ENCODE peak calls at places on chromosomes 11 and 22, in six cellular contexts. X is fibroblast of mammary gland; C is naive thymus-derived CD8-positive, alpha-beta T cell; G is nucleus accumbens; I is effector CD4-positive, alpha-beta T cell; Z is iris pigment epithelial cell. Q is an unnamed sample.

GRCh38 chr22:22865311-22866072 is 22.1 kb upstream of the IGLL5 start:
- DNase-seq in X (no peak), C (peak; percentile 36), G (no peak), I (no peak), Z (no peak), Q (peak; percentile 4)

GRCh38 chr11:88629496-88629895 is 292.0 kb upstream of the CTSC start:
- DNase-seq in X (no peak), C (no peak), G (no peak), I (no peak), Z (no peak), Q (no peak)

GRCh38 chr22:17085277-17086091 is 684 bp downstream of the IL17RA start:
- DNase-seq in X (no peak), C (peak; percentile 27), G (no peak), I (no peak), Z (peak; percentile 24), Q (peak; percentile 11)

GRCh38 chr11:76436020-76436419 is 8.8 kb upstream of the EMSY start:
- DNase-seq in X (no peak), C (no peak), G (no peak), I (no peak), Z (peak; percentile 22), Q (no peak)

GRCh38 chr11:64447717-64448598 is 89.0 kb downstream of the RPS6KA4 start:
- DNase-seq in X (no peak), C (no peak), G (peak; percentile 20), I (no peak), Z (peak; percentile 20), Q (peak; percentile 9)

GRCh38 chr11:27215471-27216267 is 147.3 kb downstream of the CCDC34 start:
- DNase-seq in X (no peak), C (no peak), G (no peak), I (no peak), Z (no peak), Q (no peak)

GRCh38 chr11:30760341-30760740 is 174.2 kb upstream of the MPPED2 start:
- DNase-seq in X (no peak), C (no peak), G (no peak), I (no peak), Z (no peak), Q (no peak)

GRCh38 chr22:20110359-20110985 is 5.4 kb upstream of the RANBP1 start:
- DNase-seq in X (no peak), C (no peak), G (no peak), I (no peak), Z (no peak), Q (no peak)

GRCh38 chr11:83641511-83641910 is 355.3 kb upstream of the CCDC90B start:
- DNase-seq in X (peak; percentile 94), C (no peak), G (no peak), I (no peak), Z (peak; percentile 61), Q (no peak)

GRCh38 chr11:33655842-33656600 is 44.6 kb downstream of the C11orf91 start:
- DNase-seq in X (no peak), C (no peak), G (no peak), I (no peak), Z (no peak), Q (no peak)

GRCh38 chr22:49404020-49404419 is 423.7 kb downstream of the BRD1 start:
- DNase-seq in X (no peak), C (no peak), G (no peak), I (no peak), Z (no peak), Q (no peak)

GRCh38 chr11:65538915-65539374 is 14.1 kb downstream of the SCYL1 start:
- DNase-seq in X (no peak), C (no peak), G (peak; percentile 76), I (no peak), Z (no peak), Q (no peak)

GRCh38 chr22:26589845-26590524 is at the start of gene TPST2:
- DNase-seq in X (peak; percentile 49), C (peak; percentile 80), G (peak; percentile 83), I (peak; percentile 72), Z (peak; percentile 71), Q (peak; percentile 76)

GRCh38 chr22:21044931-21045584 is 688 bp upstream of the LRRC74B start:
- DNase-seq in X (peak; percentile 89), C (no peak), G (no peak), I (no peak), Z (peak; percentile 53), Q (peak; percentile 89)

GRCh38 chr11:129803533-129803932 is 12.1 kb upstream of the TMEM45B start:
- DNase-seq in X (no peak), C (no peak), G (no peak), I (no peak), Z (no peak), Q (no peak)